ENCODE peak calls at places on chromosome 10, in eight cellular contexts. P is frontal cortex; B is activated T-helper 1 cell treated with anti-CD3 and anti-CD28 coated beads, Interleukin-12 subunit alpha, Interleukin-12 subunit beta, Interleukin-2, Interleukin-4 antibody, amounts not matched to agents 30 ng/mL and 10 ng/mL and 1 ng/mL, durations not matched to agents 14 hours and 24 hours and 36 hours; M is NCI-H1105 treated with DMSO at 0.1 percent for 48 hours; L is hypothalamus; Z is left colon; X is activated CD4-positive, CD25-positive, alpha-beta regulatory T cell; H is activated T-cell treated with anti-CD3 and anti-CD28 coated beads, Interleukin-2, amount 50 U/mL, for 24 hours. U is an unnamed sample.

GRCh38 chr10:18005781-18006456 is 54.2 kb downstream of the SLC39A12 start:
- DNase-seq in M (no peak), L (no peak), B (no peak), H (no peak), X (no peak), P (no peak), Z (no peak), U (no peak)

GRCh38 chr10:72261323-72262018 is 12.3 kb upstream of the DDIT4 start:
- DNase-seq in H (peak), X (no peak), B (peak), L (no peak), P (no peak), M (no peak), Z (no peak), U (no peak)

GRCh38 chr10:106565546-106565945 is 599.0 kb downstream of the SORCS1 start:
- DNase-seq in M (no peak), Z (no peak), P (no peak), H (no peak), X (no peak), B (no peak), L (no peak), U (no peak)

GRCh38 chr10:92264249-92264648 is 26.6 kb downstream of the CPEB3 start:
- DNase-seq in L (no peak), M (no peak), H (no peak), P (no peak), X (no peak), Z (no peak), B (no peak), U (no peak)

GRCh38 chr10:130957978-130958377 is 353.5 kb downstream of the TCERG1L start:
- DNase-seq in H (no peak), Z (no peak), B (no peak), L (no peak), M (no peak), P (no peak), X (no peak), U (no peak)

GRCh38 chr10:17784701-17785100 is 24.4 kb upstream of the MRC1 start:
- DNase-seq in B (no peak), Z (no peak), L (no peak), X (no peak), M (no peak), P (no peak), H (no peak), U (no peak)

GRCh38 chr10:84117683-84118394 is 21.5 kb upstream of the GHITM start:
- DNase-seq in H (no peak), P (no peak), B (no peak), Z (no peak), X (no peak), L (no peak), M (no peak), U (no peak)

GRCh38 chr10:60934215-60935175 is 9.5 kb downstream of the RHOBTB1 start:
- DNase-seq in Z (no peak), L (no peak), M (no peak), X (no peak), H (no peak), P (no peak), B (no peak), U (no peak)

GRCh38 chr10:132523561-132524442 is 13.8 kb upstream of the INPP5A start:
- DNase-seq in X (no peak), P (no peak), Z (no peak), L (no peak), B (no peak), M (no peak), H (no peak), U (no peak)

GRCh38 chr10:63630928-63631685 is 109.9 kb downstream of the REEP3 start:
- DNase-seq in L (no peak), Z (no peak), H (no peak), P (no peak), X (no peak), M (no peak), B (no peak), U (no peak)

GRCh38 chr10:3825862-3826351 is 40.9 kb upstream of the KLF6 start:
- DNase-seq in B (no peak), M (no peak), H (no peak), X (no peak), P (no peak), L (no peak), Z (no peak), U (no peak)

GRCh38 chr10:19200211-19200610 is 151.6 kb downstream of the MALRD1 start:
- DNase-seq in H (no peak), Z (no peak), L (no peak), X (no peak), M (no peak), B (no peak), P (no peak), U (no peak)

GRCh38 chr10:6175329-6176055 is 27.2 kb upstream of the PFKFB3 start:
- DNase-seq in B (no peak), M (no peak), X (no peak), L (peak), Z (no peak), P (no peak), H (no peak), U (no peak)

GRCh38 chr10:46551701-46552525 is 4.5 kb downstream of the GPRIN2 start:
- DNase-seq in L (no peak), P (no peak), M (no peak), X (no peak), Z (peak), B (peak), H (peak), U (no peak)

GRCh38 chr10:110268931-110269640 is 35.6 kb downstream of the SMNDC1 start:
- DNase-seq in X (no peak), M (no peak), H (no peak), P (no peak), L (no peak), B (no peak), Z (no peak), U (no peak)

GRCh38 chr10:22655312-22655973 is 58.9 kb downstream of the PIP4K2A start:
- DNase-seq in Z (no peak), M (no peak), P (no peak), L (no peak), H (no peak), X (no peak), B (no peak), U (peak)

GRCh38 chr10:125023269-125023668 is 81.3 kb downstream of the ZRANB1 start:
- DNase-seq in B (no peak), Z (peak), H (no peak), L (no peak), X (no peak), M (peak), P (no peak), U (no peak)

GRCh38 chr10:34985823-34986222 is 104.3 kb downstream of the CUL2 start:
- DNase-seq in L (no peak), P (no peak), H (no peak), X (no peak), B (no peak), M (peak), Z (peak), U (no peak)

GRCh38 chr10:108187396-108188012 is 1023.0 kb upstream of the SORCS1 start:
- DNase-seq in M (no peak), P (no peak), H (no peak), X (no peak), L (no peak), B (no peak), Z (no peak), U (no peak)

GRCh38 chr10:62130948-62131347 is 137.7 kb downstream of the RTKN2 start:
- DNase-seq in L (no peak), H (no peak), Z (no peak), X (no peak), B (no peak), M (no peak), P (no peak), U (no peak)

GRCh38 chr10:37146443-37146842 is 21.0 kb downstream of the ANKRD30A start:
- DNase-seq in X (no peak), Z (no peak), B (no peak), H (no peak), M (no peak), P (no peak), L (no peak), U (no peak)

GRCh38 chr10:124041684-124042445 is 51.5 kb downstream of the CHST15 start:
- DNase-seq in X (no peak), H (no peak), P (no peak), B (no peak), M (no peak), L (no peak), Z (no peak), U (no peak)

GRCh38 chr10:47406870-47407648 is 23.0 kb upstream of the ZNF488 start:
- DNase-seq in L (no peak), P (no peak), M (no peak), Z (no peak), X (no peak), B (no peak), H (no peak), U (no peak)

GRCh38 chr10:70286616-70287015 is 2.8 kb upstream of the NPFFR1 start:
- DNase-seq in H (no peak), P (no peak), M (no peak), Z (no peak), L (no peak), X (no peak), B (no peak), U (no peak)

GRCh38 chr10:60820093-60820769 is 42.0 kb downstream of the CDK1 start:
- DNase-seq in X (no peak), M (no peak), L (no peak), B (no peak), H (no peak), P (no peak), Z (no peak), U (peak)

GRCh38 chr10:42997151-42997848 is 79.6 kb upstream of the RET start:
- DNase-seq in H (no peak), P (no peak), M (no peak), X (no peak), B (no peak), L (no peak), Z (no peak), U (no peak)